ENCODE peak calls at places on chromosomes 11 and 22, in five cellular contexts. G is nucleus accumbens; Z is activated naive CD4-positive, alpha-beta T cell; E is HS-5; S is activated T-cell treated with anti-CD3 and anti-CD28 coated beads for 1 hour. H is an unnamed sample.

GRCh38 chr11:877565-877964 is 33.0 kb downstream of the CHID1 start:
- DNase-seq in Z (no peak), S (no peak), E (no peak), G (no peak), H (no peak)

GRCh38 chr22:19478466-19479357 is at the start of gene UFD1:
- DNase-seq in G (peak; percentile 70), S (peak; percentile 65), Z (peak; percentile 54), E (no peak), H (peak; percentile 85)

GRCh38 chr22:40036591-40037225 is 42.0 kb downstream of the FAM83F start:
- DNase-seq in Z (peak; percentile 23), E (no peak), S (peak; percentile 28), G (no peak), H (peak; percentile 65)

GRCh38 chr11:43988040-43988793 is 45.8 kb downstream of the C11orf96 start:
- DNase-seq in Z (no peak), S (no peak), G (no peak), E (no peak), H (no peak)

GRCh38 chr22:22706253-22706940 is 62.0 kb downstream of the GGTLC2 start:
- DNase-seq in S (no peak), Z (no peak), E (no peak), G (no peak), H (no peak)

GRCh38 chr11:70569996-70570692 is 171.8 kb downstream of the CTTN start:
- DNase-seq in S (no peak), G (no peak), Z (no peak), E (no peak), H (no peak)

GRCh38 chr11:18697581-18697980 is 998 bp upstream of the TMEM86A start:
- DNase-seq in S (no peak), Z (no peak), E (peak; percentile 20), G (no peak), H (no peak)

GRCh38 chr22:31350410-31350863 is 4.3 kb upstream of the PATZ1 start:
- DNase-seq in G (no peak), E (no peak), S (no peak), Z (no peak), H (peak; percentile 91)

GRCh38 chr22:31474743-31475142 is 14.9 kb downstream of the EIF4ENIF1 start:
- DNase-seq in Z (no peak), E (no peak), G (no peak), S (no peak), H (no peak)

GRCh38 chr22:49855491-49855911 is 1.9 kb downstream of the ZBED4 start:
- DNase-seq in E (no peak), S (no peak), G (no peak), Z (no peak), H (peak; percentile 33)

GRCh38 chr22:26835929-26836528 is 178.6 kb downstream of the MIAT start:
- DNase-seq in G (no peak), Z (no peak), E (no peak), S (peak; percentile 29), H (peak; percentile 52)

GRCh38 chr11:14583252-14584105 is 60.1 kb upstream of the PDE3B start:
- DNase-seq in G (no peak), S (no peak), E (no peak), Z (no peak), H (peak; percentile 28)

GRCh38 chr11:118410055-118410745 is 8.8 kb downstream of the ATP5MG start:
- DNase-seq in Z (no peak), G (no peak), E (no peak), S (no peak), H (no peak)

GRCh38 chr22:47133263-47133662 is 370.8 kb downstream of the TBC1D22A start:
- DNase-seq in S (no peak), G (no peak), Z (no peak), E (no peak), H (no peak)

GRCh38 chr22:28123989-28124766 is 205.1 kb upstream of the PITPNB start:
- DNase-seq in G (no peak), S (no peak), Z (no peak), E (no peak), H (no peak)

GRCh38 chr11:65851083-65851579 is 6.8 kb downstream of the CFL1 start:
- DNase-seq in E (no peak), G (no peak), Z (no peak), S (no peak), H (no peak)

GRCh38 chr11:84247129-84247528 is 961.0 kb upstream of the CCDC90B start:
- DNase-seq in G (no peak), S (no peak), E (no peak), Z (no peak), H (no peak)

GRCh38 chr22:36374603-36375024 is 13.2 kb downstream of the MYH9 start:
- DNase-seq in E (peak; percentile 80), G (no peak), S (peak; percentile 44), Z (no peak), H (no peak)

GRCh38 chr22:19667872-19668740 is 46.2 kb upstream of the SEPTIN5 start:
- DNase-seq in G (no peak), S (no peak), E (no peak), Z (no peak), H (no peak)

GRCh38 chr11:110453684-110454354 is 24.1 kb downstream of the FDX1 start:
- DNase-seq in S (no peak), Z (no peak), G (no peak), E (no peak), H (no peak)

GRCh38 chr11:11667056-11667455 is 45.3 kb upstream of the GALNT18 start:
- DNase-seq in S (no peak), G (no peak), E (no peak), Z (no peak), H (no peak)

GRCh38 chr22:37741312-37741795 is 44.5 kb downstream of the TRIOBP start:
- DNase-seq in S (no peak), E (peak; percentile 89), G (no peak), Z (no peak), H (peak; percentile 77)

GRCh38 chr11:43984039-43984438 is 41.6 kb downstream of the C11orf96 start:
- DNase-seq in E (no peak), S (no peak), G (no peak), Z (no peak), H (no peak)

H was measured in right lobe of liver.